ENCODE peak calls at places on chromosomes 5 and 9, in four cellular contexts. One of them, this sample, is unnamed.

GRCh38 chr5:180090098-180090768 is 18.7 kb upstream of the RNF130 start:
- DNase-seq in stimulated activated CD8-positive, alpha-beta memory T cell treated with anti-CD3 and anti-CD28 coated beads, Interleukin-15, amount 100 ng/mL, for 24 hours: peak
- DNase-seq in HEK293T: peak
- DNase-seq in Panc1: no peak
- DNase-seq in this sample: peak

GRCh38 chr5:174312641-174313040 is 267.1 kb downstream of the NSG2 start:
- DNase-seq in stimulated activated CD8-positive, alpha-beta memory T cell treated with anti-CD3 and anti-CD28 coated beads, Interleukin-15, amount 100 ng/mL, for 24 hours: no peak
- DNase-seq in HEK293T: no peak
- DNase-seq in Panc1: no peak
- DNase-seq in this sample: no peak

GRCh38 chr5:180860273-180860886 is 696 bp downstream of the ZFP62 start:
- DNase-seq in stimulated activated CD8-positive, alpha-beta memory T cell treated with anti-CD3 and anti-CD28 coated beads, Interleukin-15, amount 100 ng/mL, for 24 hours: no peak
- DNase-seq in HEK293T: peak
- DNase-seq in Panc1: no peak
- DNase-seq in this sample: no peak

GRCh38 chr9:124697326-124698200 is 73.5 kb downstream of the NR6A1 start:
- DNase-seq in stimulated activated CD8-positive, alpha-beta memory T cell treated with anti-CD3 and anti-CD28 coated beads, Interleukin-15, amount 100 ng/mL, for 24 hours: no peak
- DNase-seq in HEK293T: no peak
- DNase-seq in Panc1: no peak
- DNase-seq in this sample: no peak

GRCh38 chr9:109010676-109011655 is 2.3 kb downstream of the CTNNAL1 start:
- DNase-seq in stimulated activated CD8-positive, alpha-beta memory T cell treated with anti-CD3 and anti-CD28 coated beads, Interleukin-15, amount 100 ng/mL, for 24 hours: no peak
- DNase-seq in HEK293T: no peak
- DNase-seq in Panc1: no peak
- DNase-seq in this sample: peak

GRCh38 chr5:96022971-96023370 is 61.3 kb upstream of the ELL2 start:
- DNase-seq in stimulated activated CD8-positive, alpha-beta memory T cell treated with anti-CD3 and anti-CD28 coated beads, Interleukin-15, amount 100 ng/mL, for 24 hours: no peak
- DNase-seq in HEK293T: no peak
- DNase-seq in Panc1: no peak
- DNase-seq in this sample: no peak

GRCh38 chr9:120396418-120396817 is 183.5 kb downstream of the CDK5RAP2 start:
- DNase-seq in stimulated activated CD8-positive, alpha-beta memory T cell treated with anti-CD3 and anti-CD28 coated beads, Interleukin-15, amount 100 ng/mL, for 24 hours: no peak
- DNase-seq in HEK293T: no peak
- DNase-seq in Panc1: no peak
- DNase-seq in this sample: no peak

GRCh38 chr9:93673844-93674334 is 97.5 kb downstream of the PHF2 start:
- DNase-seq in stimulated activated CD8-positive, alpha-beta memory T cell treated with anti-CD3 and anti-CD28 coated beads, Interleukin-15, amount 100 ng/mL, for 24 hours: no peak
- DNase-seq in HEK293T: no peak
- DNase-seq in Panc1: no peak
- DNase-seq in this sample: no peak

GRCh38 chr9:134491436-134491835 is 150.2 kb upstream of the COL5A1 start:
- DNase-seq in stimulated activated CD8-positive, alpha-beta memory T cell treated with anti-CD3 and anti-CD28 coated beads, Interleukin-15, amount 100 ng/mL, for 24 hours: no peak
- DNase-seq in HEK293T: no peak
- DNase-seq in Panc1: no peak
- DNase-seq in this sample: no peak

GRCh38 chr5:96933764-96934163 is 2.1 kb upstream of the LNPEP start:
- DNase-seq in stimulated activated CD8-positive, alpha-beta memory T cell treated with anti-CD3 and anti-CD28 coated beads, Interleukin-15, amount 100 ng/mL, for 24 hours: no peak
- DNase-seq in HEK293T: no peak
- DNase-seq in Panc1: no peak
- DNase-seq in this sample: no peak

This sample was measured in NCI-H2029.